ENCODE peak calls at places on chromosome 22, in ten cellular contexts. Z, N, O, Y, V, H, L, A, K and S are unnamed samples.

GRCh38 chr22:22111267-22111751 is 128.7 kb upstream of the TOP3B start:
- DNase-seq in Z (peak), N (no peak), O (no peak), Y (no peak), V (no peak), H (no peak), L (no peak), A (peak), K (no peak), S (no peak)

GRCh38 chr22:44741929-44742328 is 10.4 kb upstream of the ARHGAP8 start:
- DNase-seq in Z (no peak), N (no peak), O (no peak), Y (no peak), V (peak), H (peak), L (no peak), A (no peak), K (no peak), S (no peak)

GRCh38 chr22:48734359-48734758 is 1093.3 kb downstream of the BRD1 start:
- DNase-seq in Z (no peak), N (no peak), O (no peak), Y (no peak), V (no peak), H (no peak), L (no peak), A (no peak), K (no peak), S (no peak)

GRCh38 chr22:19629331-19629719 is 85.0 kb upstream of the SEPTIN5 start:
- DNase-seq in Z (no peak), N (no peak), O (no peak), Y (peak), V (no peak), H (no peak), L (peak), A (no peak), K (no peak), S (no peak)

GRCh38 chr22:49783926-49784629 is 43.6 kb downstream of the BRD1 start:
- DNase-seq in Z (no peak), N (no peak), O (no peak), Y (no peak), V (no peak), H (no peak), L (no peak), A (no peak), K (peak), S (no peak)

GRCh38 chr22:40014661-40015255 is 20.0 kb downstream of the FAM83F start:
- DNase-seq in Z (no peak), N (no peak), O (no peak), Y (no peak), V (peak), H (no peak), L (no peak), A (no peak), K (no peak), S (no peak)

GRCh38 chr22:46574993-46575914 is 37.8 kb upstream of the CELSR1 start:
- DNase-seq in Z (no peak), N (peak), O (no peak), Y (peak), V (peak), H (no peak), L (no peak), A (no peak), K (peak), S (no peak)

GRCh38 chr22:49685116-49685515 is 142.6 kb downstream of the BRD1 start:
- DNase-seq in Z (no peak), N (no peak), O (no peak), Y (peak), V (no peak), H (no peak), L (no peak), A (no peak), K (no peak), S (no peak)

GRCh38 chr22:23302171-23303002 is 122.1 kb downstream of the BCR start:
- DNase-seq in Z (no peak), N (no peak), O (peak), Y (no peak), V (peak), H (no peak), L (peak), A (no peak), K (no peak), S (no peak)

GRCh38 chr22:19831016-19831415 is 23.7 kb downstream of the GNB1L start:
- DNase-seq in Z (no peak), N (no peak), O (no peak), Y (no peak), V (peak), H (no peak), L (no peak), A (no peak), K (no peak), S (no peak)

GRCh38 chr22:40818192-40818746 is 877 bp downstream of the SLC25A17 start:
- DNase-seq in Z (no peak), N (no peak), O (no peak), Y (no peak), V (no peak), H (no peak), L (no peak), A (peak), K (no peak), S (no peak)

GRCh38 chr22:40524392-40525249 is 111.9 kb downstream of the MRTFA start:
- DNase-seq in Z (peak), N (no peak), O (no peak), Y (no peak), V (no peak), H (no peak), L (no peak), A (peak), K (no peak), S (no peak)

GRCh38 chr22:29338398-29338797 is 22.9 kb upstream of the RASL10A start:
- DNase-seq in Z (no peak), N (no peak), O (no peak), Y (no peak), V (no peak), H (no peak), L (no peak), A (no peak), K (no peak), S (no peak)

GRCh38 chr22:26751217-26751616 is 93.8 kb downstream of the MIAT start:
- DNase-seq in Z (no peak), N (no peak), O (no peak), Y (peak), V (no peak), H (peak), L (no peak), A (no peak), K (peak), S (no peak)

GRCh38 chr22:24315367-24315781 is 44.7 kb downstream of the SPECC1L start:
- DNase-seq in Z (peak), N (no peak), O (no peak), Y (no peak), V (no peak), H (no peak), L (no peak), A (no peak), K (no peak), S (no peak)

GRCh38 chr22:23155831-23156230 is 10.6 kb downstream of the RAB36 start:
- DNase-seq in Z (no peak), N (no peak), O (no peak), Y (no peak), V (no peak), H (no peak), L (no peak), A (no peak), K (no peak), S (no peak)

GRCh38 chr22:49327411-49327810 is 500.3 kb downstream of the BRD1 start:
- DNase-seq in Z (no peak), N (no peak), O (no peak), Y (no peak), V (no peak), H (no peak), L (no peak), A (no peak), K (no peak), S (no peak)

GRCh38 chr22:46107753-46108563 is 42.4 kb upstream of the PPARA start:
- DNase-seq in Z (no peak), N (no peak), O (peak), Y (no peak), V (no peak), H (no peak), L (peak), A (no peak), K (no peak), S (no peak)

GRCh38 chr22:40210814-40211213 is 33.1 kb downstream of the TNRC6B start:
- DNase-seq in Z (no peak), N (no peak), O (no peak), Y (no peak), V (no peak), H (no peak), L (no peak), A (no peak), K (no peak), S (no peak)

DNA sequence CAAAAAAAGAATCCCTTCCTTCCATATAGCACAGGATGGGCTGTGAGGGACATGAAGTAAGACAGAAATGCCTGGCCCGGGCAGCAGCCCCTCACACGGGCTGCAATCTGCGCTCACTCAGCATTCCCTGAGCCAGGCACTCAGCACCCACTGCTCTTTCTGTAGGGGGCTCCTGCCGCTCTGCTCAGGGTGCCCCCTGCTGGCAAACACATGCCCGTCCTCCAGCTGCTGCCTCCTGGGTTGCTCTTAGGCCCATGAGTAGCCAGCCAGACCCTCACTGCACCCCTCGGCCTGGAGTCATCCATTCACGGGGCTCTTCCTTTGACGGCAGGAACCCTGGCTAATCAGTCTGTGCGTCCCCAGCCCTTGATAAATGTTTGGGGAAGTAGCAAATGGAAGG is 6.9 kb downstream of the MCAT start:
- DNase-seq in Z (peak), N (peak), O (no peak), Y (peak), V (no peak), H (peak), L (no peak), A (peak), K (peak), S (peak)
- TF ChIP-seq CTCF in Z (peak), N (peak), O (peak), Y (peak), V (peak), H (peak), L (peak), A (peak), K (peak), S (peak)

GRCh38 chr22:38467904-38468760 is at the start of gene KDELR3:
- DNase-seq in Z (peak), N (peak), O (peak), Y (no peak), V (peak), H (no peak), L (peak), A (peak), K (peak), S (no peak)
- TF ChIP-seq CTCF in Z (peak), N (peak), O (no peak), Y (peak), V (no peak), H (peak), L (no peak), A (peak), K (peak), S (no peak)

DNA sequence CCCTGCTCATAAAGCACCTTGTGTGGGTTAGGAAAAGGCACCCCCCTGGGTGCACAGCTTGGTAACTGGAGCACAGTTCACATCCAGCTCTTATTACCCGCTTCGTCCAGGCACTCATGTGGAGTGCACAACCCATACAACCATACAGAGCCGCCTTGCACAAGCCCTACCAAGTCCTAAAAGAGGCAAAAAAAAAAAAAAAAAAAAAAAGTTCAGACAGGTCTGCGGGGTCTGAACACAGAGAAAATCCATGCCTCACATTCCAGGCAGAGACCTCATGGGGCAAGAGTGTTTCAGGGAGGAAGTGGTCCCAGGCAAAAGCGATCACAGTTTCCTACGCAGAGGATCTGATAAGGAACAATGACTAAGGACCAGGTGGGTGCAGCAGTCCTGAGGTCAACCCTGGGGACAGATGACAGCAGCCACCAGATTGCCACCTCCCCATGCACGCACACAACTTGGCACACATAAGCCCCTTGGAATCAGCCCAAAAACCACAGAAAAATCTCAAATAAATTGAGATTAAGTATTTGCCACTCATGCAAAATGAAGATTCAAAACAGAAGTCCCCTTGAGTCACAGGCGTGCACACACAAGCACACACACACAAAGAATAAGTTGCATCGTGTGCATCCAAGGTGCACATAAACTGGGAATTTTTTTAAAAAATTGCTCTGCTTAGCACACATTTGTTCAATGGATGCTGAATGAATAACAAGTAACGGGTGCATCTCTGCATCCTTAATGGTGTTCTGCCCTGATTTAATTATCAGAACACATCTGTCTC is 12.3 kb downstream of the MB start:
- DNase-seq in Z (no peak), N (no peak), O (no peak), Y (no peak), V (no peak), H (no peak), L (no peak), A (no peak), K (peak), S (no peak)
- TF ChIP-seq CTCF in Z (no peak), N (no peak), O (no peak), Y (no peak), V (no peak), H (no peak), L (no peak), A (no peak), K (no peak), S (no peak)

DNA sequence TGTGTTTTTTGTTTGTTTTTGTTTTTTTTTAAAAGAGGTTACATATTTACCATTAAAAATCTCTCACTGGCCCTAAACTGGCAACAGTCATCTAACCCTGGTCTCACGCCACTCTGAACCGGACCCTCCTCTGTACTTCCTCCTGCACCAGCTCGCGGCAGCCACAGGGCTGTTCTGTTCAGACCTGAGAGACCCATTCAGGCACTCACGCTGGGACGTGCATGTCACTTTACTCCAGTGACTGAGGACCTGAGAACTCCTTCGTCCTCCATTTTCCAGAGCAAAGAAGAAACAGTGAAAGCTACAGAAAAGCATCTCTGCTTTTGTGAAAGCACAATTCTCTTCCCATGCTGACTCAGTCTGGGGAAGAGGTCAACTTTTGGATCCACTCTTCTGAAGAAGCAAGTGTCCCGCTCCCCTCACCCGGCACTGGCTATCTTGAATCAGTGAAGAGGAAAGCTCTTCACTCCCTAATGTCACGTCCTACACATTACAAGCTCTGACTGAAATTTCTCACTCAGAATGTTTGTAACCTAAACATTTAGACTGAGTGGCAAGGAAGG is 24.6 kb downstream of the PISD start:
- DNase-seq in Z (no peak), N (peak), O (no peak), Y (no peak), V (no peak), H (no peak), L (no peak), A (no peak), K (no peak), S (no peak)
- TF ChIP-seq CTCF in Z (no peak), N (no peak), O (peak), Y (peak), V (no peak), H (no peak), L (no peak), A (no peak), K (no peak), S (no peak)